ENCODE peak calls at places on chromosomes 11 and 22, in seven cellular contexts. O is mucosa of descending colon; P is stomach; E is CD8-positive, alpha-beta memory T cell; W is bronchial epithelial cell; H is Peyer's patch; L is CD8-positive, alpha-beta T cell. S is an unnamed sample.

GRCh38 chr22:37288521-37288920 is 6.2 kb downstream of the CYTH4 start:
- DNase-seq in O (no peak), P (no peak), E (no peak), W (no peak), H (no peak), L (no peak), S (peak; percentile 58)

GRCh38 chr11:20640401-20640800 is 29.0 kb upstream of the NELL1 start:
- DNase-seq in O (no peak), P (no peak), E (no peak), W (no peak), H (no peak), L (no peak), S (no peak)

GRCh38 chr11:78465169-78465942 is 47.7 kb upstream of the GAB2 start:
- DNase-seq in O (no peak), P (no peak), E (peak; percentile 5), W (no peak), H (no peak), L (peak; percentile 13), S (peak; percentile 86)

GRCh38 chr11:132941024-132941646 is 591.2 kb downstream of the OPCML start:
- DNase-seq in O (peak; percentile 19), P (no peak), E (no peak), W (peak; percentile 8), H (no peak), L (no peak), S (no peak)

GRCh38 chr11:69630009-69630870 is 10.7 kb upstream of the CCND1 start:
- DNase-seq in O (no peak), P (no peak), E (no peak), W (peak; percentile 31), H (no peak), L (no peak), S (no peak)

GRCh38 chr11:93969925-93970922 is 50.9 kb upstream of the HEPHL1 start:
- DNase-seq in O (no peak), P (no peak), E (no peak), W (no peak), H (no peak), L (no peak), S (no peak)

GRCh38 chr11:111557425-111558111 is 17.0 kb downstream of the LAYN start:
- DNase-seq in O (no peak), P (no peak), E (no peak), W (peak; percentile 95), H (no peak), L (no peak), S (no peak)

GRCh38 chr11:96141649-96142048 is 201.3 kb downstream of the MAML2 start:
- DNase-seq in O (no peak), P (no peak), E (no peak), W (no peak), H (no peak), L (no peak), S (no peak)

GRCh38 chr11:3604169-3604568 is 37.6 kb downstream of the ART5 start:
- DNase-seq in O (no peak), P (no peak), E (no peak), W (no peak), H (no peak), L (no peak), S (no peak)

GRCh38 chr11:105265859-105266258 is 126.3 kb upstream of the CARD18 start:
- DNase-seq in O (no peak), P (no peak), E (no peak), W (peak; percentile 74), H (no peak), L (no peak), S (no peak)

GRCh38 chr22:37681556-37682049 is 4.5 kb upstream of the NOL12 start:
- DNase-seq in O (peak; percentile 88), P (peak; percentile 83), E (peak; percentile 62), W (peak; percentile 70), H (peak; percentile 79), L (peak; percentile 78), S (peak; percentile 87)

GRCh38 chr22:48492371-48493320 is 1335.0 kb downstream of the BRD1 start:
- DNase-seq in O (peak; percentile 77), P (peak; percentile 43), E (no peak), W (peak; percentile 46), H (peak; percentile 60), L (no peak), S (peak; percentile 74)

GRCh38 chr11:100918551-100919500 is 210.8 kb downstream of the PGR start:
- DNase-seq in O (peak; percentile 23), P (peak; percentile 80), E (no peak), W (peak; percentile 45), H (no peak), L (no peak), S (no peak)

GRCh38 chr22:46652081-46652929 is 32.1 kb downstream of the GRAMD4 start:
- DNase-seq in O (peak; percentile 32), P (no peak), E (no peak), W (no peak), H (no peak), L (no peak), S (no peak)

GRCh38 chr22:19122752-19123492 is 710 bp upstream of the DGCR2 start:
- DNase-seq in O (no peak), P (peak; percentile 49), E (no peak), W (no peak), H (no peak), L (no peak), S (no peak)

GRCh38 chr22:45312856-45313255 is 3.1 kb downstream of the FAM118A start:
- DNase-seq in O (no peak), P (no peak), E (no peak), W (no peak), H (no peak), L (no peak), S (no peak)

GRCh38 chr11:94909371-94909820 is 64.0 kb downstream of the CWC15 start:
- DNase-seq in O (no peak), P (no peak), E (no peak), W (no peak), H (no peak), L (no peak), S (no peak)

GRCh38 chr11:6413791-6414231 is 5.1 kb downstream of the APBB1 start:
- DNase-seq in O (no peak), P (no peak), E (no peak), W (no peak), H (no peak), L (peak; percentile 68), S (no peak)

GRCh38 chr11:12189543-12190235 is 79.3 kb downstream of the MICAL2 start:
- DNase-seq in O (no peak), P (no peak), E (peak; percentile 36), W (peak; percentile 98), H (no peak), L (peak; percentile 33), S (no peak)

GRCh38 chr22:38347181-38347943 is 30.1 kb upstream of the CSNK1E start:
- DNase-seq in O (no peak), P (peak; percentile 20), E (no peak), W (no peak), H (no peak), L (no peak), S (peak; percentile 58)

GRCh38 chr11:96306933-96307747 is 35.9 kb downstream of the MAML2 start:
- DNase-seq in O (peak; percentile 94), P (peak; percentile 90), E (no peak), W (peak; percentile 99), H (no peak), L (peak; percentile 28), S (no peak)

GRCh38 chr22:26552466-26552865 is 37.5 kb downstream of the TPST2 start:
- DNase-seq in O (no peak), P (no peak), E (no peak), W (no peak), H (no peak), L (no peak), S (no peak)

GRCh38 chr22:37633693-37634504 is 5.6 kb upstream of the SH3BP1 start:
- DNase-seq in O (peak; percentile 72), P (peak; percentile 86), E (peak; percentile 47), W (no peak), H (peak; percentile 72), L (peak; percentile 61), S (peak; percentile 96)

DNA sequence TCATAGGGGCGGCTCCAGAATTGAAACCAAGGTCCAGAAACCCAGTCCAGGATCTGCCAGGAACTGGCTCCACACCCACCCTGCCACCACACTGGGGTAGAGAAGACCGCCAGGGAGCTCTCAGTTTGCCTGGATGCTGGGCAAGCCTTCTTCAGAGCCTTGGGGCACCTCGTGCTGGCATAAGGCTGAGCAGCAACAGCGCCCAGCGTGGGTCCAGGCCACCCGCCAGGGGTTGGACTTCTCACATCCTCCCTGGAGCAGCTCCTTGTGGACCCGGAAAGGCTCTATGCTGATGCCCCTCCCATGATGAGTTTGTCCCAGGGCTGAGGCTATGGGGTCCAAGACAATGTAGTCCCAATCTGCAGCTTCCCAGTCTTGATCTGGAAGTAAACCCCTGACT is 29.7 kb downstream of the ALX4 start:
- DNase-seq in O (no peak), P (no peak), E (no peak), W (no peak), H (no peak), L (no peak), S (no peak)
- H3K36me3 ChIP-seq in O (no peaks in the 10 kb centered on the region), P (no peaks in the 10 kb centered on the region), E (no peaks in the 10 kb centered on the region), W (no peaks in the 10 kb centered on the region), H (no peaks in the 10 kb centered on the region), L (no peaks in the 10 kb centered on the region), S (no peaks in the 10 kb centered on the region)

DNA sequence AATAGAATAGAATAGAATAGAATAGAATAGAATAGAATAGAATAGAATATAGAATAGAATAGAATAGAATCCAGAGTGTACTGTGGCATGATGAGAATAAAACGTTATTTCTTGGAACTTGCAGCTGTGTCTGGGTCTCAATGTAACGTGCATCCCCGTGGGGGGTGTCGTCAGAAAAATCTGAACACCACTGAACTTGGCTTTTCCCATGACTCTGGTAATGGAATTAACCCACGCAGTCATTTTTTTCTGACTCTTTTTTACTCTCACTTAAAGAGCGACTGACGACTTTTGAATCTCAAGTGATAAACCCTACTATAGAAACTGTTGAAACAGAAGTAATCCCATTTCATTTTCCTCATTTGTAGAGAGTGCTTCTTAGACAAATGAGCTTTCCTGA is 92.4 kb upstream of the BID start:
- DNase-seq in O (no peak), P (no peak), E (no peak), W (no peak), H (no peak), L (no peak), S (no peak)
- H3K36me3 ChIP-seq in O (no peaks in the 10 kb centered on the region), P (peaks cover 84% of the 10 kb centered on the region), E (no peaks in the 10 kb centered on the region), W (peaks cover 43% of the 10 kb centered on the region), H (no peaks in the 10 kb centered on the region), L (peaks cover 6% of the 10 kb centered on the region), S (peaks cover 100% of the 10 kb centered on the region)

GRCh38 chr22:35322893-35323292 is 23.2 kb downstream of the TOM1 start:
- DNase-seq in O (no peak), P (no peak), E (no peak), W (no peak), H (no peak), L (no peak), S (no peak)

GRCh38 chr22:35323305-35323704 is 23.6 kb downstream of the TOM1 start:
- DNase-seq in O (no peak), P (no peak), E (no peak), W (no peak), H (no peak), L (no peak), S (no peak)

GRCh38 chr22:35324067-35324466 is 24.4 kb downstream of the TOM1 start:
- DNase-seq in O (no peak), P (no peak), E (no peak), W (no peak), H (no peak), L (no peak), S (no peak)

GRCh38 chr22:35325209-35325608 is 25.5 kb downstream of the TOM1 start:
- DNase-seq in O (no peak), P (no peak), E (no peak), W (no peak), H (no peak), L (no peak), S (no peak)

GRCh38 chr22:35324762-35325161 is 25.1 kb downstream of the TOM1 start:
- DNase-seq in O (no peak), P (no peak), E (no peak), W (no peak), H (no peak), L (no peak), S (no peak)
- H3K36me3 ChIP-seq in O (peaks cover 15% of the 10 kb centered on the region), P (peaks cover 94% of the 10 kb centered on the region), E (peaks cover 26% of the 10 kb centered on the region), W (peaks cover 25% of the 10 kb centered on the region), H (no peaks in the 10 kb centered on the region), L (peaks cover 48% of the 10 kb centered on the region), S (peaks cover 81% of the 10 kb centered on the region)

GRCh38 chr22:50573491-50574382 is 4.5 kb downstream of the CPT1B start:
- DNase-seq in O (no peak), P (no peak), E (no peak), W (no peak), H (no peak), L (no peak), S (no peak)
- H3K36me3 ChIP-seq in O (no peaks in the 10 kb centered on the region), P (peaks cover 36% of the 10 kb centered on the region), E (peaks cover 8% of the 10 kb centered on the region), W (peaks cover 1% of the 10 kb centered on the region), H (no peaks in the 10 kb centered on the region), L (peaks cover 17% of the 10 kb centered on the region), S (peaks cover 91% of the 10 kb centered on the region)

S was measured in spleen.